ENCODE peak calls at places on chromosomes 7 and 10, in six cellular contexts. One of them, this sample, is unnamed.

GRCh38 chr10:124032982-124033886 is 60.2 kb downstream of the CHST15 start:
- DNase-seq in H1: no peak
- DNase-seq in GM12878: no peak
- DNase-seq in K562: peak; percentile 6
- DNase-seq in HepG2: no peak
- DNase-seq in GM12891: no peak
- DNase-seq in this sample: no peak

GRCh38 chr7:131109757-131110293 is 217.9 kb upstream of the MKLN1 start:
- DNase-seq in GM12891: no peak
- DNase-seq in GM12878: no peak
- DNase-seq in H1: no peak
- DNase-seq in HepG2: peak; percentile 59
- DNase-seq in K562: peak; percentile 96
- DNase-seq in this sample: peak; percentile 48

GRCh38 chr7:75869776-75870379 is 9.0 kb upstream of the RHBDD2 start:
- DNase-seq in GM12891: no peak
- DNase-seq in GM12878: no peak
- DNase-seq in HepG2: no peak
- DNase-seq in K562: no peak
- DNase-seq in H1: no peak
- DNase-seq in this sample: no peak

GRCh38 chr7:10973942-10974716 is 457 bp downstream of the PHF14 start:
- DNase-seq in K562: peak; percentile 45
- DNase-seq in GM12891: no peak
- DNase-seq in GM12878: no peak
- DNase-seq in H1: no peak
- DNase-seq in HepG2: peak; percentile 12
- DNase-seq in this sample: peak; percentile 15

GRCh38 chr10:34555653-34556052 is 259.4 kb downstream of the PARD3 start:
- DNase-seq in HepG2: no peak
- DNase-seq in K562: peak; percentile 11
- DNase-seq in GM12891: no peak
- DNase-seq in H1: no peak
- DNase-seq in GM12878: no peak
- DNase-seq in this sample: no peak

GRCh38 chr7:157352506-157352905 is 15.7 kb downstream of the DNAJB6 start:
- DNase-seq in GM12878: no peak
- DNase-seq in HepG2: no peak
- DNase-seq in GM12891: no peak
- DNase-seq in K562: no peak
- DNase-seq in H1: no peak
- DNase-seq in this sample: no peak

GRCh38 chr7:25750738-25751529 is 401.1 kb upstream of the NFE2L3 start:
- DNase-seq in H1: no peak
- DNase-seq in GM12891: no peak
- DNase-seq in HepG2: no peak
- DNase-seq in K562: no peak
- DNase-seq in GM12878: no peak
- DNase-seq in this sample: no peak

GRCh38 chr7:84529480-84530205 is 335.1 kb upstream of the SEMA3A start:
- DNase-seq in GM12878: no peak
- DNase-seq in GM12891: no peak
- DNase-seq in HepG2: no peak
- DNase-seq in K562: no peak
- DNase-seq in H1: no peak
- DNase-seq in this sample: no peak

GRCh38 chr10:58701398-58702135 is 188.9 kb downstream of the BICC1 start:
- DNase-seq in HepG2: no peak
- DNase-seq in GM12878: no peak
- DNase-seq in H1: no peak
- DNase-seq in GM12891: no peak
- DNase-seq in K562: no peak
- DNase-seq in this sample: no peak

GRCh38 chr7:108461855-108462254 is 5.6 kb upstream of the NRCAM start:
- DNase-seq in H1: no peak
- DNase-seq in GM12878: no peak
- DNase-seq in HepG2: no peak
- DNase-seq in GM12891: no peak
- DNase-seq in K562: no peak
- DNase-seq in this sample: no peak

GRCh38 chr10:72186633-72187330 is 29.0 kb upstream of the ANAPC16 start:
- DNase-seq in HepG2: no peak
- DNase-seq in GM12891: no peak
- DNase-seq in K562: no peak
- DNase-seq in GM12878: no peak
- DNase-seq in H1: no peak
- DNase-seq in this sample: no peak

GRCh38 chr7:47470567-47471357 is 111.1 kb downstream of the TNS3 start:
- DNase-seq in H1: peak; percentile 50
- DNase-seq in GM12891: no peak
- DNase-seq in K562: no peak
- DNase-seq in HepG2: peak; percentile 95
- DNase-seq in GM12878: no peak
- DNase-seq in this sample: no peak

GRCh38 chr7:130242198-130243014 is 24.3 kb upstream of the CPA2 start:
- DNase-seq in H1: no peak
- DNase-seq in GM12878: peak; percentile 17
- DNase-seq in GM12891: peak; percentile 25
- DNase-seq in K562: peak; percentile 81
- DNase-seq in HepG2: peak; percentile 14
- DNase-seq in this sample: peak; percentile 29

GRCh38 chr10:22625511-22626288 is 88.7 kb downstream of the PIP4K2A start:
- DNase-seq in H1: no peak
- DNase-seq in HepG2: peak; percentile 21
- DNase-seq in GM12891: no peak
- DNase-seq in K562: no peak
- DNase-seq in GM12878: no peak
- DNase-seq in this sample: no peak

GRCh38 chr10:6218692-6219493 is 16.2 kb downstream of the PFKFB3 start:
- DNase-seq in HepG2: no peak
- DNase-seq in GM12878: no peak
- DNase-seq in K562: no peak
- DNase-seq in H1: no peak
- DNase-seq in GM12891: no peak
- DNase-seq in this sample: no peak

GRCh38 chr10:35563266-35563891 is 41.8 kb upstream of the GJD4 start:
- DNase-seq in HepG2: peak; percentile 64
- DNase-seq in K562: peak; percentile 84
- DNase-seq in GM12891: peak; percentile 40
- DNase-seq in GM12878: peak; percentile 15
- DNase-seq in H1: peak; percentile 27
- DNase-seq in this sample: peak; percentile 44

GRCh38 chr10:52621635-52622079 is 150.9 kb downstream of the MBL2 start:
- DNase-seq in HepG2: no peak
- DNase-seq in K562: no peak
- DNase-seq in H1: no peak
- DNase-seq in GM12878: no peak
- DNase-seq in GM12891: no peak
- DNase-seq in this sample: no peak

GRCh38 chr10:37739181-37739580 is 118.2 kb downstream of the ZNF248 start:
- DNase-seq in K562: no peak
- DNase-seq in GM12891: no peak
- DNase-seq in HepG2: no peak
- DNase-seq in H1: no peak
- DNase-seq in GM12878: no peak
- DNase-seq in this sample: no peak

GRCh38 chr10:24617771-24618396 is 105.8 kb downstream of the ARHGAP21 start:
- DNase-seq in K562: peak; percentile 80
- DNase-seq in GM12878: no peak
- DNase-seq in H1: peak; percentile 60
- DNase-seq in HepG2: peak; percentile 50
- DNase-seq in GM12891: no peak
- DNase-seq in this sample: no peak

GRCh38 chr10:125102216-125102615 is 58.1 kb downstream of the CTBP2 start:
- DNase-seq in H1: no peak
- DNase-seq in GM12891: no peak
- DNase-seq in HepG2: peak; percentile 22
- DNase-seq in GM12878: no peak
- DNase-seq in K562: no peak
- DNase-seq in this sample: no peak

GRCh38 chr10:26939957-26940354 is 79.2 kb upstream of the ABI1 start:
- DNase-seq in H1: no peak
- DNase-seq in HepG2: no peak
- DNase-seq in K562: no peak
- DNase-seq in GM12891: no peak
- DNase-seq in GM12878: no peak
- DNase-seq in this sample: no peak

GRCh38 chr7:142717453-142717852 is 31.8 kb upstream of the PRSS1 start:
- DNase-seq in HepG2: no peak
- DNase-seq in K562: no peak
- DNase-seq in H1: no peak
- DNase-seq in GM12878: no peak
- DNase-seq in GM12891: no peak
- DNase-seq in this sample: no peak

GRCh38 chr7:40888499-40888898 is 753.7 kb downstream of the SUGCT start:
- DNase-seq in H1: no peak
- DNase-seq in K562: no peak
- DNase-seq in HepG2: no peak
- DNase-seq in GM12891: no peak
- DNase-seq in GM12878: no peak
- DNase-seq in this sample: no peak

GRCh38 chr7:40889099-40889498 is 754.3 kb downstream of the SUGCT start:
- DNase-seq in H1: no peak
- DNase-seq in K562: no peak
- DNase-seq in GM12878: no peak
- DNase-seq in HepG2: no peak
- DNase-seq in GM12891: no peak
- DNase-seq in this sample: no peak

GRCh38 chr7:40889560-40889959 is 754.8 kb downstream of the SUGCT start:
- DNase-seq in K562: no peak
- DNase-seq in HepG2: no peak
- DNase-seq in H1: no peak
- DNase-seq in GM12891: no peak
- DNase-seq in GM12878: no peak
- DNase-seq in this sample: no peak

GRCh38 chr7:40885503-40885902 is 750.7 kb downstream of the SUGCT start:
- DNase-seq in HepG2: no peak
- DNase-seq in GM12891: no peak
- DNase-seq in H1: no peak
- DNase-seq in K562: no peak
- DNase-seq in GM12878: no peak
- DNase-seq in this sample: no peak

DNA sequence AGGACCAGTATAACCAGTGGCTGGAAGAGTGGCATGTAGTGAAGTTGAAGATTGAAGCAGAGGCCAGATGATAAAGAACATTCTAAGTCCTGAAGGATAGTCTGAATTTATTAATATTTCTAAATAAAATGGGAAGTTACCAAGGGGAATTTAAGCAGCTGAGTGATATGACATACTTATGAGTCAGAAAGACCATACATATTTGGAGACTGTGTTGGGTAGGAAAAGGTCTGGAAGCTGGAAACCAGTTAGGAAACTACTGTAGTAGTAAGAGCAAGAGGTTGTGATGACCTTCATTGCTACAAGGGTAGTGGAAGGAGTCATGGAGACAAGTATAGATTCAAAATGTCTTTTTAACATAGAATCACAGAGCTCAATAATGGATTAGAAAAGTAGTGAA is 752.3 kb downstream of the SUGCT start:
- DNase-seq in GM12878: no peak
- DNase-seq in GM12891: no peak
- DNase-seq in HepG2: no peak
- DNase-seq in K562: no peak
- DNase-seq in H1: no peak
- DNase-seq in this sample: no peak
- TF ChIP-seq TAF1 in GM12878: no peak
- TF ChIP-seq TAF1 in GM12891: no peak
- TF ChIP-seq TAF1 in HepG2: no peak
- TF ChIP-seq TAF1 in K562: no peak
- TF ChIP-seq TAF1 in H1: no peak
- TF ChIP-seq TAF1 in this sample: no peak

DNA sequence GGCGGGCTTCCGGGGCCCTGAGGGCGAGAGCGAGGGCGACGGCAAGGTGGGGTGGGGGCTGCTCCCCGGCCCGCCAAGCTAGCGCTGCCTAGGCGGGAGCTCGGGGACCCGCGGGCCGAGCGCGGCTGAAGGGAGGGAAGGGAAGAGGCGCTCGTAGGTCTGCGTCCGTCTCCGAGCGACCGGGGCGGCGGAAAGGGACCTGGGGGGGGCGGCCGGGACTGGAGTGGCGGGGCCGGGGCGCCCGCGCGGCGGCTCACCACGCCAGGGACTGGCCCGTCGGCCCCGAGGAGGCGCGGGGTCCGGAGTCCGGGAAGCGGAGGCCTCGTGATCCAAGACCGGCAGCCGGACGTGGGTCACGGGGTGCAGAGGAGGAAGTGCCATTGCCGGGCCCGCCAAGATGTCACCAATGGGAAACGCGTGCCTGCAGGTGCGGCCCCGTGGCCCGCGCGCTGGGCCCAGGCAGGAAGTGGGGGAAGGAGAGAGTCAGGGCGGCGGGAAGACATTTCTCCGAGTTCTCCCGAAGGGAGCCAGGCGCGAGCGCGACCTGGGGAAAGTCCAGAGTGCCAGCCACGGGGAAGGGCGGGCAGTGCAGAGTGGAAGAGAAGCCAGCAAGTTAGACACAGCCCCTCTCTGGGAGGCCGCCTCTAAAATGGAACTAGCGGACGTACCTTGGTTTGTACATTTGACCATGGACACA is 11.9 kb downstream of the HNRNPF start:
- DNase-seq in GM12878: no peak
- DNase-seq in HepG2: peak; percentile 92
- DNase-seq in K562: peak; percentile 95
- DNase-seq in GM12891: peak; percentile 84
- DNase-seq in H1: no peak
- DNase-seq in this sample: peak; percentile 89
- TF ChIP-seq POLR2A in GM12878: peak; percentile 82
- TF ChIP-seq POLR2A in HepG2: peak; percentile 54
- TF ChIP-seq POLR2A in K562: peak; percentile 91
- TF ChIP-seq POLR2A in GM12891: peak; percentile 80
- TF ChIP-seq POLR2A in H1: peak; percentile 19
- TF ChIP-seq POLR2A in this sample: peak; percentile 90

GRCh38 chr7:80330434-80330833 is 181.4 kb downstream of the GNAT3 start:
- DNase-seq in H1: no peak
- DNase-seq in K562: no peak
- DNase-seq in GM12891: no peak
- DNase-seq in GM12878: no peak
- DNase-seq in HepG2: no peak
- DNase-seq in this sample: no peak

GRCh38 chr7:80334908-80335307 is 177.0 kb downstream of the GNAT3 start:
- DNase-seq in GM12878: no peak
- DNase-seq in H1: no peak
- DNase-seq in GM12891: no peak
- DNase-seq in K562: no peak
- DNase-seq in HepG2: no peak
- DNase-seq in this sample: no peak

GRCh38 chr7:80334185-80334584 is 177.7 kb downstream of the GNAT3 start:
- DNase-seq in H1: no peak
- DNase-seq in GM12878: no peak
- DNase-seq in K562: no peak
- DNase-seq in GM12891: no peak
- DNase-seq in HepG2: no peak
- DNase-seq in this sample: no peak

GRCh38 chr7:80335473-80336232 is 176.2 kb downstream of the GNAT3 start:
- DNase-seq in K562: no peak
- DNase-seq in HepG2: no peak
- DNase-seq in H1: no peak
- DNase-seq in GM12891: no peak
- DNase-seq in GM12878: no peak
- DNase-seq in this sample: no peak
- TF ChIP-seq POLR2AphosphoS5 in K562: no peak
- TF ChIP-seq POLR2AphosphoS5 in HepG2: no peak
- TF ChIP-seq POLR2AphosphoS5 in H1: no peak
- TF ChIP-seq POLR2AphosphoS5 in GM12891: no peak
- TF ChIP-seq POLR2AphosphoS5 in GM12878: no peak
- TF ChIP-seq POLR2AphosphoS5 in this sample: no peak

GRCh38 chr7:27784399-27785053 is 44.6 kb downstream of the TAX1BP1 start:
- DNase-seq in HepG2: peak; percentile 81
- DNase-seq in GM12891: no peak
- DNase-seq in H1: no peak
- DNase-seq in GM12878: no peak
- DNase-seq in K562: peak; percentile 71
- DNase-seq in this sample: no peak
- TF ChIP-seq TAF1 in HepG2: no peak
- TF ChIP-seq TAF1 in GM12891: no peak
- TF ChIP-seq TAF1 in H1: no peak
- TF ChIP-seq TAF1 in GM12878: no peak
- TF ChIP-seq TAF1 in K562: no peak
- TF ChIP-seq TAF1 in this sample: no peak